ENCODE peak calls at places on chromosomes 13 and 19, in ten cellular contexts. One of them, this sample, is unnamed.
A peak's percentile ranks its signal among the peaks of the same experiment; 100 is the strongest.

GRCh38 chr19:46270521-46271256 is 26.2 kb upstream of the HIF3A start:
- DNase-seq in WTC11: no peak
- DNase-seq in left ventricle myocardium inferior: no peak
- DNase-seq in esophagus squamous epithelium: no peak
- DNase-seq in fibroblast of the aortic adventitia: no peak
- DNase-seq in HFFc6: no peak
- DNase-seq in astrocyte: no peak
- DNase-seq in upper lobe of right lung: no peak
- DNase-seq in left lung: no peak
- DNase-seq in adrenal gland: no peak
- DNase-seq in this sample: no peak

GRCh38 chr13:92317066-92317465 is 909.5 kb upstream of the GPC6 start:
- DNase-seq in WTC11: no peak
- DNase-seq in HFFc6: no peak
- DNase-seq in upper lobe of right lung: no peak
- DNase-seq in left lung: no peak
- DNase-seq in adrenal gland: no peak
- DNase-seq in astrocyte: peak; percentile 79
- DNase-seq in esophagus squamous epithelium: no peak
- DNase-seq in left ventricle myocardium inferior: no peak
- DNase-seq in fibroblast of the aortic adventitia: peak; percentile 54
- DNase-seq in this sample: no peak

GRCh38 chr13:87941244-87941643 is 270.1 kb downstream of the SLITRK5 start:
- DNase-seq in HFFc6: no peak
- DNase-seq in WTC11: no peak
- DNase-seq in fibroblast of the aortic adventitia: no peak
- DNase-seq in upper lobe of right lung: no peak
- DNase-seq in left ventricle myocardium inferior: no peak
- DNase-seq in esophagus squamous epithelium: no peak
- DNase-seq in astrocyte: no peak
- DNase-seq in left lung: no peak
- DNase-seq in adrenal gland: no peak
- DNase-seq in this sample: no peak

GRCh38 chr19:23957660-23958281 is 43.1 kb downstream of the ZNF726 start:
- DNase-seq in WTC11: no peak
- DNase-seq in adrenal gland: no peak
- DNase-seq in upper lobe of right lung: no peak
- DNase-seq in left lung: peak; percentile 46
- DNase-seq in esophagus squamous epithelium: no peak
- DNase-seq in astrocyte: peak; percentile 81
- DNase-seq in fibroblast of the aortic adventitia: peak; percentile 3
- DNase-seq in HFFc6: peak; percentile 95
- DNase-seq in left ventricle myocardium inferior: no peak
- DNase-seq in this sample: no peak

GRCh38 chr19:2720777-2721569 is at the start of gene DIRAS1:
- DNase-seq in left lung: no peak
- DNase-seq in upper lobe of right lung: no peak
- DNase-seq in left ventricle myocardium inferior: no peak
- DNase-seq in adrenal gland: no peak
- DNase-seq in HFFc6: no peak
- DNase-seq in esophagus squamous epithelium: no peak
- DNase-seq in WTC11: peak; percentile 58
- DNase-seq in fibroblast of the aortic adventitia: no peak
- DNase-seq in astrocyte: no peak
- DNase-seq in this sample: no peak

GRCh38 chr13:52706074-52706473 is 33.5 kb downstream of the CNMD start:
- DNase-seq in left lung: no peak
- DNase-seq in adrenal gland: no peak
- DNase-seq in WTC11: no peak
- DNase-seq in fibroblast of the aortic adventitia: peak; percentile 11
- DNase-seq in left ventricle myocardium inferior: no peak
- DNase-seq in esophagus squamous epithelium: no peak
- DNase-seq in upper lobe of right lung: no peak
- DNase-seq in astrocyte: no peak
- DNase-seq in HFFc6: no peak
- DNase-seq in this sample: no peak

GRCh38 chr19:900302-901111 is 7.2 kb downstream of the RNU6-9 start:
- DNase-seq in adrenal gland: no peak
- DNase-seq in HFFc6: no peak
- DNase-seq in WTC11: peak; percentile 73
- DNase-seq in fibroblast of the aortic adventitia: no peak
- DNase-seq in esophagus squamous epithelium: no peak
- DNase-seq in left ventricle myocardium inferior: no peak
- DNase-seq in left lung: no peak
- DNase-seq in astrocyte: no peak
- DNase-seq in upper lobe of right lung: no peak
- DNase-seq in this sample: no peak

GRCh38 chr13:93227280-93227905 is 786 bp downstream of the GPC6 start:
- DNase-seq in left ventricle myocardium inferior: no peak
- DNase-seq in fibroblast of the aortic adventitia: peak; percentile 60
- DNase-seq in HFFc6: peak; percentile 13
- DNase-seq in left lung: no peak
- DNase-seq in astrocyte: peak; percentile 47
- DNase-seq in WTC11: peak; percentile 56
- DNase-seq in upper lobe of right lung: no peak
- DNase-seq in esophagus squamous epithelium: no peak
- DNase-seq in adrenal gland: no peak
- DNase-seq in this sample: no peak

GRCh38 chr13:33512880-33513554 is 227.5 kb upstream of the STARD13 start:
- DNase-seq in esophagus squamous epithelium: no peak
- DNase-seq in HFFc6: peak; percentile 53
- DNase-seq in left lung: no peak
- DNase-seq in upper lobe of right lung: no peak
- DNase-seq in fibroblast of the aortic adventitia: no peak
- DNase-seq in astrocyte: no peak
- DNase-seq in WTC11: no peak
- DNase-seq in left ventricle myocardium inferior: no peak
- DNase-seq in adrenal gland: no peak
- DNase-seq in this sample: no peak

GRCh38 chr13:97107815-97108534 is 113.7 kb upstream of the OXGR1 start:
- DNase-seq in esophagus squamous epithelium: no peak
- DNase-seq in HFFc6: no peak
- DNase-seq in left lung: no peak
- DNase-seq in upper lobe of right lung: no peak
- DNase-seq in WTC11: no peak
- DNase-seq in fibroblast of the aortic adventitia: peak; percentile 64
- DNase-seq in astrocyte: peak; percentile 49
- DNase-seq in left ventricle myocardium inferior: no peak
- DNase-seq in adrenal gland: no peak
- DNase-seq in this sample: no peak

GRCh38 chr19:21474671-21475181 is 30.7 kb upstream of the ZNF429 start:
- DNase-seq in adrenal gland: peak; percentile 77
- DNase-seq in esophagus squamous epithelium: no peak
- DNase-seq in HFFc6: peak; percentile 32
- DNase-seq in astrocyte: peak; percentile 60
- DNase-seq in fibroblast of the aortic adventitia: peak; percentile 4
- DNase-seq in upper lobe of right lung: peak; percentile 85
- DNase-seq in left ventricle myocardium inferior: peak; percentile 82
- DNase-seq in WTC11: peak; percentile 85
- DNase-seq in left lung: peak; percentile 81
- DNase-seq in this sample: peak; percentile 78

DNA sequence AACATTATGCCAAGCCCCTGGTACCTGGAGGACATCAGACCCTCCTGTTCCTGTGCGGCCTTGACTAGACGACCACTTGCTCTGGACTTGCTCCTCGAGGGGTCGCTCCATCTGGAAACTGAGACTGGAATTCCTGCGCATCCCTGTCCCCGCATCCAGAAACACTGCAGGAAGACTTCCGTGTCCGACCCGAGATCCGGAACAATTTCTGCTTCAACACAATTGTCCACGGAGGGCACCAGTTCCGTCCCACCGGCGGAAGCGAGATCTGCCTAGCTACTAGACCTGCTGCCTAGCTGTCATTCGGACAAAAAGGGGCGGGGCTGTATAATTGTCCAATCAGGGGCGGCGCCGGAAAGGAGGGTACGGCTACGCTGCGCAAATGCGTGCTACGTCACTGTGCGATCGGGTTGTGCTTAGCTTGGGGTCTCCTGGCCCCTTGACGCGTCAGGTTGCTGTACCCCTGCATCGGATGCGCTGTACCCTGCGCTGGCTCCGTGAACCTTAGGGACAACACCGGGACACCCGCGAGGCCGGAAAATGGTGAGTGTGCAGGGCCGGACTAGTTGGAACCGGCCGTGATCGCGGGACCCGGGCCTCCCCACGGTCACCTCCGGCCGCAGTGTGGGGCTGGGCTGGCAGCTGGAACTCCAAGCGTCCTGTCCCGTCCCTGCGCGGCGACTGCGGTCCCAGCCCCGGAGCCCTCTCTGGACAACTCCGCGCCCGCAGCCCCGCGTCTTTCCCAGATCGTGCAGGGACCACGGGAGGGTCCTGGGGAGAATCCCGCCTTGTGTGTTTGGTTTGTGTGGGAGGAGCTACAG is at the start of the genes ZNF490 and ZNF791:
- DNase-seq in astrocyte: peak; percentile 93
- DNase-seq in upper lobe of right lung: peak; percentile 98
- DNase-seq in HFFc6: peak; percentile 99
- DNase-seq in esophagus squamous epithelium: peak; percentile 88
- DNase-seq in fibroblast of the aortic adventitia: peak; percentile 97
- DNase-seq in WTC11: peak; percentile 97
- DNase-seq in adrenal gland: peak; percentile 99
- DNase-seq in left lung: peak; percentile 97
- DNase-seq in left ventricle myocardium inferior: peak; percentile 98
- DNase-seq in this sample: peak; percentile 93
- TF ChIP-seq CTCF in astrocyte: no peak
- TF ChIP-seq CTCF in upper lobe of right lung: peak; percentile 6
- TF ChIP-seq CTCF in HFFc6: peak; percentile 46
- TF ChIP-seq CTCF in esophagus squamous epithelium: no peak
- TF ChIP-seq CTCF in fibroblast of the aortic adventitia: peak; percentile 21
- TF ChIP-seq CTCF in WTC11: no peak
- TF ChIP-seq CTCF in adrenal gland: no peak
- TF ChIP-seq CTCF in left lung: no peak
- TF ChIP-seq CTCF in left ventricle myocardium inferior: no peak
- TF ChIP-seq CTCF in this sample: no peak

GRCh38 chr13:36346222-36347083 is at the start of gene SPART:
- DNase-seq in left ventricle myocardium inferior: peak; percentile 93
- DNase-seq in left lung: peak; percentile 93
- DNase-seq in WTC11: peak; percentile 90
- DNase-seq in fibroblast of the aortic adventitia: peak; percentile 95
- DNase-seq in esophagus squamous epithelium: peak; percentile 38
- DNase-seq in adrenal gland: peak; percentile 94
- DNase-seq in HFFc6: peak; percentile 88
- DNase-seq in upper lobe of right lung: peak; percentile 95
- DNase-seq in astrocyte: peak; percentile 70
- DNase-seq in this sample: peak; percentile 80
- TF ChIP-seq CTCF in left ventricle myocardium inferior: peak; percentile 99
- TF ChIP-seq CTCF in left lung: peak; percentile 96
- TF ChIP-seq CTCF in WTC11: peak; percentile 84
- TF ChIP-seq CTCF in fibroblast of the aortic adventitia: peak; percentile 98
- TF ChIP-seq CTCF in esophagus squamous epithelium: peak; percentile 88
- TF ChIP-seq CTCF in adrenal gland: peak; percentile 98
- TF ChIP-seq CTCF in HFFc6: peak; percentile 98
- TF ChIP-seq CTCF in upper lobe of right lung: peak; percentile 97
- TF ChIP-seq CTCF in astrocyte: peak; percentile 93
- TF ChIP-seq CTCF in this sample: peak; percentile 91

GRCh38 chr19:50328257-50329145 is 676 bp downstream of the KCNC3 start:
- DNase-seq in adrenal gland: no peak
- DNase-seq in left lung: peak; percentile 44
- DNase-seq in astrocyte: no peak
- DNase-seq in HFFc6: no peak
- DNase-seq in left ventricle myocardium inferior: no peak
- DNase-seq in esophagus squamous epithelium: no peak
- DNase-seq in fibroblast of the aortic adventitia: no peak
- DNase-seq in upper lobe of right lung: peak; percentile 79
- DNase-seq in WTC11: peak; percentile 49
- DNase-seq in this sample: no peak
- TF ChIP-seq CTCF in adrenal gland: no peak
- TF ChIP-seq CTCF in left lung: no peak
- TF ChIP-seq CTCF in astrocyte: no peak
- TF ChIP-seq CTCF in HFFc6: no peak
- TF ChIP-seq CTCF in left ventricle myocardium inferior: no peak
- TF ChIP-seq CTCF in esophagus squamous epithelium: no peak
- TF ChIP-seq CTCF in fibroblast of the aortic adventitia: no peak
- TF ChIP-seq CTCF in upper lobe of right lung: no peak
- TF ChIP-seq CTCF in WTC11: no peak
- TF ChIP-seq CTCF in this sample: no peak

GRCh38 chr13:74449811-74450524 is 315.8 kb upstream of the KLF12 start:
- DNase-seq in left lung: no peak
- DNase-seq in adrenal gland: no peak
- DNase-seq in WTC11: no peak
- DNase-seq in fibroblast of the aortic adventitia: no peak
- DNase-seq in HFFc6: no peak
- DNase-seq in left ventricle myocardium inferior: no peak
- DNase-seq in astrocyte: no peak
- DNase-seq in upper lobe of right lung: no peak
- DNase-seq in esophagus squamous epithelium: no peak
- DNase-seq in this sample: no peak
- TF ChIP-seq CTCF in left lung: no peak
- TF ChIP-seq CTCF in adrenal gland: no peak
- TF ChIP-seq CTCF in WTC11: no peak
- TF ChIP-seq CTCF in fibroblast of the aortic adventitia: no peak
- TF ChIP-seq CTCF in HFFc6: no peak
- TF ChIP-seq CTCF in left ventricle myocardium inferior: no peak
- TF ChIP-seq CTCF in astrocyte: no peak
- TF ChIP-seq CTCF in upper lobe of right lung: no peak
- TF ChIP-seq CTCF in esophagus squamous epithelium: no peak
- TF ChIP-seq CTCF in this sample: no peak

GRCh38 chr13:113243847-113244246 is 34.4 kb downstream of the CUL4A start:
- DNase-seq in fibroblast of the aortic adventitia: no peak
- DNase-seq in left ventricle myocardium inferior: no peak
- DNase-seq in HFFc6: no peak
- DNase-seq in esophagus squamous epithelium: no peak
- DNase-seq in left lung: no peak
- DNase-seq in WTC11: no peak
- DNase-seq in astrocyte: no peak
- DNase-seq in adrenal gland: no peak
- DNase-seq in upper lobe of right lung: no peak
- DNase-seq in this sample: no peak

GRCh38 chr13:113245858-113246791 is 36.7 kb downstream of the CUL4A start:
- DNase-seq in fibroblast of the aortic adventitia: no peak
- DNase-seq in esophagus squamous epithelium: no peak
- DNase-seq in astrocyte: no peak
- DNase-seq in left ventricle myocardium inferior: no peak
- DNase-seq in left lung: peak; percentile 65
- DNase-seq in HFFc6: no peak
- DNase-seq in adrenal gland: no peak
- DNase-seq in WTC11: no peak
- DNase-seq in upper lobe of right lung: no peak
- DNase-seq in this sample: no peak
- TF ChIP-seq CTCF in fibroblast of the aortic adventitia: peak; percentile 40
- TF ChIP-seq CTCF in esophagus squamous epithelium: no peak
- TF ChIP-seq CTCF in astrocyte: peak; percentile 20
- TF ChIP-seq CTCF in left ventricle myocardium inferior: peak; percentile 32
- TF ChIP-seq CTCF in left lung: peak; percentile 35
- TF ChIP-seq CTCF in HFFc6: peak; percentile 64
- TF ChIP-seq CTCF in adrenal gland: peak; percentile 22
- TF ChIP-seq CTCF in WTC11: no peak
- TF ChIP-seq CTCF in upper lobe of right lung: peak; percentile 44
- TF ChIP-seq CTCF in this sample: no peak

DNA sequence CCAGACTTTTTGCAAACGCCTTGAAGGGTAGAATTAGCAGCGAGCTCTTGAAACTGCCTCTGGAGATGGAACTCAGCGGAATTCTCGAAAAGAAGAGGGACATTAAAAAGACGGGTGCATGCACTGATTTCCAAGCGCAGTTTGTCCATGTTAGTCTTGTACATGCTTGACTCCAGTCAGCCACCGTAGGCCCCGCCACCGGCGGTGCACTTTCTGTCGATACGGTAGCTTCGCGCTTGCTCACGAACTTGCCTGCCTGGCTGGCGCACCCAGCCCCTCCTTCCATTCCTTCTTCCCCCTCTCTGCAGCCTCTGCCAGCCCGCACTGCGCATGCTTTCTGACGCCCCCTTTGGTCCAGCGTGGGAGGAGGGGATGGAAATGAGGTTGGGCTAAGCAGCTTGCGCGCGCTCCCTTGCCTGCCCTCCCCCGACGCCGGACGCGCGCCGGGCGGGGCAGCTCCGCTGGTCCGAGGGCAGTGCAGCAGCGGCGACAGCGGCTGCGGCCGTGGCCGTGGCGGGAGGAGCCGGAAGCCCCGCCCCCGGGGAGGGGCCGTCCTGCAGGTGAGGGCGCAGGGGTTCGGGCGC is at the start of gene ZNF575:
- DNase-seq in fibroblast of the aortic adventitia: peak; percentile 94
- DNase-seq in left lung: peak; percentile 93
- DNase-seq in WTC11: peak; percentile 96
- DNase-seq in upper lobe of right lung: peak; percentile 94
- DNase-seq in left ventricle myocardium inferior: peak; percentile 91
- DNase-seq in adrenal gland: peak; percentile 95
- DNase-seq in HFFc6: peak; percentile 90
- DNase-seq in esophagus squamous epithelium: peak; percentile 75
- DNase-seq in astrocyte: peak; percentile 94
- DNase-seq in this sample: peak; percentile 83
- TF ChIP-seq CTCF in fibroblast of the aortic adventitia: no peak
- TF ChIP-seq CTCF in left lung: no peak
- TF ChIP-seq CTCF in WTC11: peak; percentile 16
- TF ChIP-seq CTCF in upper lobe of right lung: peak; percentile 11
- TF ChIP-seq CTCF in left ventricle myocardium inferior: no peak
- TF ChIP-seq CTCF in adrenal gland: no peak
- TF ChIP-seq CTCF in HFFc6: peak; percentile 23
- TF ChIP-seq CTCF in esophagus squamous epithelium: no peak
- TF ChIP-seq CTCF in astrocyte: no peak
- TF ChIP-seq CTCF in this sample: peak; percentile 13